ENCODE peak calls at places on chromosome 15, in nine cellular contexts. K, W, N, V, S, O, F, P and Q are unnamed samples. For H3K36me3 and H3K27me3, the result is how much of the 10 kb centered on the place peaks cover.

GRCh38 chr15:74873756-74874424 is 725 bp upstream of the SCAMP2 start:
- DNase-seq in K (no peak), W (peak), N (no peak), V (no peak), S (no peak), O (no peak), F (no peak), P (no peak), Q (no peak)

GRCh38 chr15:61748529-61748928 is 311.7 kb downstream of the VPS13C start:
- DNase-seq in K (peak), W (no peak), N (no peak), V (no peak), S (no peak), O (no peak), F (no peak), P (no peak), Q (no peak)

GRCh38 chr15:71230303-71230702 is 115.0 kb downstream of the THSD4 start:
- DNase-seq in K (no peak), W (no peak), N (no peak), V (no peak), S (no peak), O (no peak), F (no peak), P (no peak), Q (no peak)

GRCh38 chr15:74265046-74265639 is 29.0 kb downstream of the CCDC33 start:
- DNase-seq in K (no peak), W (no peak), N (no peak), V (peak), S (no peak), O (no peak), F (no peak), P (no peak), Q (peak)

GRCh38 chr15:101188517-101189340 is 63.1 kb downstream of the CHSY1 start:
- DNase-seq in K (no peak), W (no peak), N (no peak), V (no peak), S (no peak), O (peak), F (no peak), P (no peak), Q (peak)

GRCh38 chr15:31498329-31498728 is 171.7 kb downstream of the KLF13 start:
- DNase-seq in K (no peak), W (no peak), N (no peak), V (no peak), S (no peak), O (no peak), F (no peak), P (no peak), Q (no peak)

GRCh38 chr15:88433046-88433685 is 34.0 kb downstream of the MRPL46 start:
- DNase-seq in K (no peak), W (no peak), N (no peak), V (no peak), S (no peak), O (no peak), F (no peak), P (no peak), Q (no peak)

GRCh38 chr15:73948982-73949381 is 22.7 kb downstream of the LOXL1 start:
- DNase-seq in K (no peak), W (no peak), N (no peak), V (no peak), S (no peak), O (peak), F (peak), P (no peak), Q (no peak)

GRCh38 chr15:97836003-97836402 is 124.5 kb upstream of the ARRDC4 start:
- DNase-seq in K (no peak), W (no peak), N (no peak), V (no peak), S (no peak), O (no peak), F (no peak), P (no peak), Q (no peak)

GRCh38 chr15:41233367-41233771 is 2.3 kb downstream of the CHP1 start:
- DNase-seq in K (peak), W (no peak), N (no peak), V (no peak), S (no peak), O (no peak), F (no peak), P (no peak), Q (no peak)

GRCh38 chr15:59687831-59688230 is 1.3 kb downstream of the BNIP2 start:
- DNase-seq in K (no peak), W (no peak), N (peak), V (no peak), S (no peak), O (no peak), F (no peak), P (peak), Q (no peak)

GRCh38 chr15:34070003-34070402 is 31.0 kb upstream of the AVEN start:
- DNase-seq in K (no peak), W (no peak), N (no peak), V (no peak), S (no peak), O (no peak), F (no peak), P (no peak), Q (no peak)

GRCh38 chr15:78620021-78620838 is 566 bp downstream of the CHRNA3 start:
- DNase-seq in K (no peak), W (no peak), N (no peak), V (peak), S (peak), O (no peak), F (peak), P (no peak), Q (peak)

GRCh38 chr15:86183765-86184491 is 104.3 kb downstream of the AGBL1 start:
- DNase-seq in K (no peak), W (no peak), N (no peak), V (no peak), S (no peak), O (no peak), F (no peak), P (no peak), Q (no peak)

GRCh38 chr15:75027551-75027950 is 4.2 kb downstream of the PPCDC start:
- DNase-seq in K (no peak), W (no peak), N (no peak), V (no peak), S (no peak), O (no peak), F (no peak), P (no peak), Q (no peak)

DNA sequence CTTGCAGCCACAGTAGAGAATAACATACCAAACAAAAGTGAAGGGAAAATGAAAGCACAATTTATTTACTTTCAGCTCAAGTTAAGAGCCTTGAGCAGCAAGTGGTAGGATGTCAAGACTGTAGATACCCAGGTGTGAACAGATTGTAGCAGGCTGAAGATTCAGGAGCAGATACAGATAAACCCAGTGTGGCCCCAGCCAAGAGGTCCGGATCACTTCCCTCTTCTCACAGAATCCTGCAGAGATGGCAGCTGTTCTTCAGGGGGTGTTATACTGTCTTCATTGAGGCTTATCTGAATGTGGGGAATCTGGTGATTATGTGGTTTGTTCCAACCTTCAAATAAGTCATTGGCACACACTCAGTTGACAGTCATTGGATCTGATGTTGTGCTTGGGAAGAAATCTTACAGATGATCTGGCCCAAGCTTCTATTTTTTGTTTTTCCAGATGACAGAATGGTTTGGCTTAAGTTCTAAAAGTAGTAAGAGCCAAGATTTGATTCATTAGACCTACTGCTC is 2.2 kb downstream of the STARD9 start:
- DNase-seq in K (no peak), W (no peak), N (no peak), V (no peak), S (no peak), O (no peak), F (no peak), P (no peak), Q (no peak)
- H3K4me3 ChIP-seq in K (no peak), W (no peak), N (no peak), V (no peak), S (no peak), O (no peak), F (no peak), P (no peak), Q (no peak)

DNA sequence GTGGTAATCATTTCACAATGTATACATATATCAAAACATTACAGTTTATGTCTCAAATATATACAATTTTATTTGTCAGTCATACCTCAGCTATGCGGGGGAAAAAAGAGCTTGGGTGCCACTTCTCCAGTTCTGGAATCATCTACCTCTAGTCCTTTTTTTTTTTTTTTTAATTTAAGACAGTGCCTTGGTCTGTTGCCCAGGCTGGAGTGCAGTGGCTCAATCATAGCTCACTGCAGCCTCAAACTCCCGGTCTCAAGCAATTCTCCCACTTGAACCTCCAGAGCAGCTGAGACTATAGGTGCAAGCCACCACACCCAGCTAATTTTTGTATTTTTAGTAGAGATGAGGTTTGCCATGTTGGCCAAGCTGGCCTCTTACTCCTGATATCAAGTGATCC is 67.4 kb downstream of the TMEM266 start:
- DNase-seq in K (no peak), W (no peak), N (no peak), V (no peak), S (no peak), O (no peak), F (no peak), P (no peak), Q (no peak)
- H3K36me3 ChIP-seq in K (under half), W (under half), N (under half), V (under half), S (under half), O (under half), F (under half), P (under half), Q (under half)

GRCh38 chr15:92580521-92580920 is 75.1 kb downstream of the FAM174B start:
- DNase-seq in K (no peak), W (no peak), N (no peak), V (no peak), S (peak), O (no peak), F (no peak), P (no peak), Q (no peak)
- H3K27me3 ChIP-seq in K (under half), W (under half), N (under half), V (under half), S (under half), O (under half), F (under half), P (under half), Q (under half)

GRCh38 chr15:68794307-68794706 is 26.4 kb downstream of the ANP32A start:
- DNase-seq in K (no peak), W (no peak), N (no peak), V (no peak), S (no peak), O (no peak), F (no peak), P (no peak), Q (no peak)

GRCh38 chr15:68796576-68796975 is 24.1 kb downstream of the ANP32A start:
- DNase-seq in K (no peak), W (no peak), N (no peak), V (no peak), S (no peak), O (no peak), F (no peak), P (no peak), Q (no peak)

GRCh38 chr15:68794869-68795268 is 25.8 kb downstream of the ANP32A start:
- DNase-seq in K (no peak), W (no peak), N (no peak), V (no peak), S (no peak), O (no peak), F (no peak), P (no peak), Q (no peak)

GRCh38 chr15:68793776-68794175 is 26.9 kb downstream of the ANP32A start:
- DNase-seq in K (no peak), W (no peak), N (no peak), V (no peak), S (no peak), O (no peak), F (no peak), P (no peak), Q (no peak)

GRCh38 chr15:68795298-68795848 is 25.3 kb downstream of the ANP32A start:
- DNase-seq in K (peak), W (peak), N (peak), V (peak), S (peak), O (peak), F (peak), P (peak), Q (peak)
- H3K4me3 ChIP-seq in K (peak), W (no peak), N (no peak), V (peak), S (peak), O (no peak), F (peak), P (peak), Q (no peak)

GRCh38 chr15:92907880-92908279 is 7.8 kb downstream of the CHD2 start:
- DNase-seq in K (peak), W (no peak), N (peak), V (no peak), S (no peak), O (no peak), F (no peak), P (no peak), Q (no peak)
- H3K36me3 ChIP-seq in K (under half), W (under half), N (under half), V (under half), S (under half), O (under half), F (under half), P (under half), Q (under half)

DNA sequence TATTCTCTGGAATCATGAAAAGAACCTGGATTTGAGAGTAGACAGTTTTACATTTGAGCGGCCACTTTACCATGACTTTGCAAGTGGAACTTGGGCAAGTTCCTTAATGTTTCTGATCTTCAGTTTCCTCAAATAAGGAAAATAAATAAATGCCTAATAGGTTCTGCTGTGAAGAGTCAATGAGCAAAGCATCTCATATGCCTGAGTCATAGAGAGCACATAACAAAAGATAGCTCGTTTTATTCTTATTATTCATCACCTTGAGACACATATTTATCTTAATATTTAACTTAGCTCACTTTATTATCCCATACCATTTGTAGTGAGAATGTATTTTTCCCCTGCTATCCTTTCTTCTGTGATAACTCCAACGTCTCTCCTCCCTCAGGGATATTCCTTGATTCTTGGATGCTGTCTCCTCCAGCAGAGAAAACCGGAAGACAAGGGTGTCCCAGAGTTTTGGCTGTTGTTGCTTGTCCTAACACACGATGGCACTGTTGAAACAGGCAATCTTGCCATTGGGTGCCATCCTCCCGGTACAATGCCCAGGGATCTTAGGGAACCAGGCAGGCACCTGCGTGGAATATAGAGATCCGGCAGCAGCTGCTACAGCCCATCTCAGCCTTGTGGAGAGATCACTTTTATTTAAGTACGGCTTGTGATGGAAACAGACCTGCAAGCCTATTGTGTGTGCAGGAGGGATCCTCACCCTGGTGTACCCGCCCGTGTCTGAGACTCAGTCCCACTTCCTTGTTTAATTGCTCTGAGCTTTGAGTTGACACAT is 33.3 kb upstream of the VPS33B start:
- DNase-seq in K (peak), W (peak), N (peak), V (peak), S (no peak), O (no peak), F (no peak), P (no peak), Q (peak)
- H3K27me3 ChIP-seq in K (under half), W (under half), N (under half), V (under half), S (under half), O (under half), F (under half), P (under half), Q (under half)

GRCh38 chr15:68428431-68428940 is 3.5 kb downstream of the ITGA11 start:
- DNase-seq in K (no peak), W (no peak), N (no peak), V (no peak), S (peak), O (no peak), F (no peak), P (no peak), Q (no peak)

GRCh38 chr15:68431037-68431791 is 749 bp downstream of the ITGA11 start:
- DNase-seq in K (peak), W (peak), N (no peak), V (no peak), S (no peak), O (peak), F (no peak), P (no peak), Q (peak)

GRCh38 chr15:68430471-68431036 is 1.4 kb downstream of the ITGA11 start:
- DNase-seq in K (no peak), W (peak), N (no peak), V (no peak), S (no peak), O (no peak), F (no peak), P (no peak), Q (no peak)

GRCh38 chr15:68427961-68428360 is 4.0 kb downstream of the ITGA11 start:
- DNase-seq in K (no peak), W (no peak), N (no peak), V (no peak), S (no peak), O (no peak), F (no peak), P (no peak), Q (no peak)

GRCh38 chr15:68429691-68430470 is 2.1 kb downstream of the ITGA11 start:
- DNase-seq in K (no peak), W (peak), N (no peak), V (no peak), S (no peak), O (no peak), F (no peak), P (no peak), Q (no peak)
- H3K4me3 ChIP-seq in K (no peak), W (no peak), N (no peak), V (no peak), S (no peak), O (peak), F (no peak), P (no peak), Q (no peak)

DNA sequence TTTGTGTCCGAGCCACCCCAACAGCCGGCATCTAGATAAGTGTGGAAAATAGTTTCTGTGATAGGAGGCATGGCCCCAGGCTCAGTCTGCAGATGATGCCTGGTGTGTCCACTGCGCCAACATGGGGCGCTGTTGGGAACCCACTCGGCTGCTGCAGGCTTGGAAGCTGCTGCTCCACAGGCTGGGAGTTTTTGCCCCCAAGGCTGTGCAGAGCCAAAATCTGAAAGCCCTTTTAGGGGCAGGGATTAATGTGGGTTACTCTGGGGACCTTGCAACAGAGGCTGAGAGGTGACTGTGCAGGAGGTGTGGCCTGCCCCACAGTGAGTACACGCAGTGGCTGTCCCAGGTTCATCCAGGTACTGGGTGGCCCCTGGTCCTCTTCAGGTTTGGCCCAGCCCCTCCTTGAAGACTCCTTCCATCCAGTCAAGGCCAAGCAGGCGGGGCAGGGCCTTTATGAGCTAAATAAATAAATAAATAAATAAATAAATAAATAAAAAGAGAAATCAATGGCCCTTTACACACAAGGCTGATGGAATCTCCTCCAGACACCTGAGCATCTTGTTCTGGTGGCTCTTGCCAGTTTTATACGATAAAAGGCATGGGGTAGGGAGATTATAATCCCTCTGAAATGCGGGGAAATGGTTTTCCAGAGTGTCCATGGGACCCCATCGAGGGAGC is 73.8 kb downstream of the AAGAB start:
- DNase-seq in K (no peak), W (no peak), N (no peak), V (no peak), S (peak), O (no peak), F (no peak), P (no peak), Q (peak)
- H3K36me3 ChIP-seq in K (under half), W (under half), N (under half), V (half or more), S (under half), O (under half), F (under half), P (under half), Q (under half)

GRCh38 chr15:76346666-76347506 is 10.3 kb downstream of the ISL2 start:
- DNase-seq in K (no peak), W (peak), N (no peak), V (no peak), S (no peak), O (no peak), F (peak), P (no peak), Q (peak)
- H3K27me3 ChIP-seq in K (under half), W (half or more), N (under half), V (half or more), S (half or more), O (under half), F (half or more), P (under half), Q (half or more)

GRCh38 chr15:64622410-64623260 is 152.8 kb downstream of the RBPMS2 start:
- DNase-seq in K (no peak), W (no peak), N (peak), V (no peak), S (no peak), O (no peak), F (no peak), P (peak), Q (no peak)
- H3K4me3 ChIP-seq in K (no peak), W (no peak), N (peak), V (no peak), S (no peak), O (no peak), F (no peak), P (peak), Q (no peak)